ENCODE peak calls at places on chromosomes 16 and 17, in eight cellular contexts. L, R, W, D, N, V, U and G are unnamed samples.

GRCh38 chr16:54318941-54319340 is 32.4 kb upstream of the IRX3 start:
- DNase-seq in L (no peak), U (no peak), R (no peak), V (no peak), N (no peak), W (no peak), D (no peak), G (no peak)

GRCh38 chr17:12686486-12686885 is 20.8 kb downstream of the MYOCD start:
- DNase-seq in V (no peak), D (no peak), R (no peak), W (no peak), N (no peak), U (no peak), L (no peak), G (no peak)

GRCh38 chr17:9725575-9725974 is 65.8 kb downstream of the DHRS7C start:
- DNase-seq in U (no peak), R (no peak), L (no peak), V (no peak), D (peak), N (no peak), W (no peak), G (peak)

GRCh38 chr17:55706808-55707773 is 15.6 kb downstream of the TMEM100 start:
- DNase-seq in W (no peak), V (no peak), R (no peak), D (no peak), U (no peak), N (no peak), L (no peak), G (no peak)

GRCh38 chr16:4266372-4266771 is 6.5 kb downstream of the TFAP4 start:
- DNase-seq in W (no peak), L (no peak), U (peak), V (no peak), D (no peak), N (no peak), R (peak), G (no peak)

GRCh38 chr17:28474035-28474640 is 694 bp downstream of the SLC13A2 start:
- DNase-seq in D (no peak), U (no peak), V (peak), N (no peak), L (no peak), W (no peak), R (no peak), G (no peak)

GRCh38 chr17:222172-222571 is 40.7 kb upstream of the DOC2B start:
- DNase-seq in R (no peak), V (no peak), N (no peak), L (peak), W (no peak), D (no peak), U (no peak), G (no peak)

GRCh38 chr16:57530104-57530522 is 6.3 kb downstream of the CCDC102A start:
- DNase-seq in R (peak), N (peak), D (no peak), U (no peak), V (peak), L (peak), W (peak), G (no peak)

GRCh38 chr17:62187681-62188080 is 122.6 kb upstream of the MED13 start:
- DNase-seq in L (no peak), W (peak), V (no peak), U (no peak), R (peak), D (no peak), N (peak), G (no peak)

GRCh38 chr17:3828151-3828851 is 17.7 kb downstream of the NCBP3 start:
- DNase-seq in U (no peak), V (no peak), L (no peak), D (no peak), W (no peak), R (peak), N (peak), G (no peak)

GRCh38 chr16:11118479-11118878 is 137.5 kb downstream of the SOCS1 start:
- DNase-seq in W (no peak), L (no peak), N (no peak), U (no peak), V (no peak), R (no peak), D (no peak), G (no peak)

GRCh38 chr17:36918260-36918691 is 19.0 kb upstream of the LHX1 start:
- DNase-seq in W (no peak), V (no peak), N (no peak), D (no peak), U (peak), R (no peak), L (no peak), G (no peak)

GRCh38 chr17:34579979-34580684 is 750 bp downstream of the TMEM132E start:
- DNase-seq in L (no peak), U (no peak), V (no peak), R (no peak), W (peak), D (no peak), N (no peak), G (peak)

GRCh38 chr17:10127819-10128375 is 70.5 kb downstream of the GAS7 start:
- DNase-seq in W (peak), U (no peak), V (peak), L (peak), R (peak), N (peak), D (peak), G (no peak)

GRCh38 chr17:65449495-65449894 is 112.0 kb downstream of the AXIN2 start:
- DNase-seq in V (no peak), D (no peak), L (no peak), U (no peak), N (no peak), W (no peak), R (no peak), G (no peak)

GRCh38 chr17:27544350-27545131 is 86.4 kb upstream of the LGALS9 start:
- DNase-seq in U (no peak), R (peak), N (no peak), L (no peak), V (no peak), W (no peak), D (no peak), G (no peak)

GRCh38 chr17:57862990-57863667 is 13.3 kb upstream of the MRPS23 start:
- DNase-seq in U (no peak), N (no peak), L (no peak), V (no peak), D (no peak), W (no peak), R (no peak), G (no peak)

GRCh38 chr16:56366945-56367344 is 58.4 kb downstream of the AMFR start:
- DNase-seq in N (no peak), R (no peak), U (no peak), D (no peak), V (no peak), L (no peak), W (peak), G (no peak)

GRCh38 chr17:14918540-14918939 is 346.6 kb downstream of the PMP22 start:
- DNase-seq in D (no peak), L (no peak), W (no peak), U (no peak), R (peak), V (no peak), N (no peak), G (no peak)

DNA sequence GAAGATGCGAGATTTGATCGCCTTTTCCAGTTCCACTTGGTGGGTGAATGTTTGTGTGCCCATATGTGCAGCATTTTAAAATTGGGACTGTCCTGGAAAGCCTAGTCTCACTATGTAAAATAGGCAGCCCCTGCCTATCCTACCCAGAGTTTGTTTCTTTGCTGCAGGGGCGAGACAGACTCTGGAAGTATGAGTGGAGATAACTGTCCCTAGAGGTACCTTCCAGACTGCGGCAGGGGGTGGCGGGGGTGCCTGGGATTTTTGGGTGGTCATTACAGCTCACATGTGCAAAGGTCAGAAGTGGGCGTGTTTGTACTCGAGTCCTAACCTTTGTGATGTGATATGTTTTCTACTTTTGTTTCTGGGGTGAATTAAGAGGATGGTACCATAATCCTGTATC is 36.6 kb downstream of the MPRIP start:
- DNase-seq in L (no peak), W (no peak), U (no peak), V (no peak), D (no peak), N (no peak), R (no peak), G (no peak)
- H3K27ac ChIP-seq in L (no peak), W (peak), U (no peak), V (no peak), D (peak), N (no peak), R (no peak), G (no peak)

DNA sequence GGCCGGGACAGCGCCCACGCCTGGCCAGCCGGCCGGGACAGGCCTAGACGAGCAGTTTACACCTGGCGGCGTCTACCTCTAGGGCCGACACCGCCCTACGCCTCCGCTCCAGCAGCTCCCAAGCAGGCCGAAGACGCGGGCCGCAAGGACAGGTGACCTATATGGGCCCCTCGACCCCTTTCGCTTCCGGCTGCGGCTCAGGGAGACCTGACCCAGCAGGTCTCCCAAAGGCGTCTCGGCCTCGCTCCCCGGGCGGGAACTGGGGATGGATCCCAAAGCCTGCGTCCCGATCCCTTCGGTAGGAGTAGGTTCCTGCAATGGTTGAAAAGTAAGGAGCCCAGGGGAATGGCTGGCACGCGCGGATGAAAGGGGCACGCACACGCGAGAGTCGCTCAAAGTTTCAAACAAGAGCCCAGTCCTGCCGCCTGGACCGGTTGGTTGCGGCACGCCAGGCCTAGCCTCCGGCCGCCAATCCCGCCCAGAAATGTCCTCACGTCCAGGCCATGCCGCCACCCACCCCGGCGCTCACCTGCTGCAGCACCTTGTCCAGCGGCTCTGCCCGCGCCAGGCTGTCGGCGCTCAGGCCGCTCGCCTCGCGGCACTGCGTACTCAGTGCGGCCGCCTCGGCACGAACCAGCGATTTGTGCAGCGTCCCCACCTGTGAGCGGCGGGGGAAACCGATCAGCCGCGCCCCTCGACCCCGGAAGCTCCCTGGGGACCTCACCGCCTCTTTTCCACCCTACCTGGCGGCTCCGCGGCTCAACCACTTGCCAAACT is 634 bp downstream of the ESRP2 start:
- DNase-seq in R (no peak), U (no peak), L (no peak), W (peak), D (peak), N (no peak), V (peak), G (peak)
- TF ChIP-seq CTCF in R (no peak), U (no peak), L (no peak), W (peak), D (no peak), N (no peak), V (no peak), G (peak)

GRCh38 chr17:17919169-17920107 is 52.8 kb downstream of the TOM1L2 start:
- DNase-seq in D (peak), V (peak), U (peak), N (peak), R (peak), W (peak), L (peak), G (peak)
- H3K27ac ChIP-seq in D (no peak), V (no peak), U (peak), N (peak), R (peak), W (peak), L (peak), G (peak)

GRCh38 chr16:88762258-88762870 is 22.7 kb downstream of the PIEZO1 start:
- DNase-seq in V (no peak), N (no peak), L (no peak), D (no peak), U (no peak), W (no peak), R (no peak), G (no peak)

GRCh38 chr16:88762941-88763340 is 22.1 kb downstream of the PIEZO1 start:
- DNase-seq in R (no peak), V (no peak), U (no peak), D (no peak), L (no peak), N (no peak), W (no peak), G (no peak)

GRCh38 chr16:88764913-88765349 is 20.1 kb downstream of the PIEZO1 start:
- DNase-seq in D (peak), W (peak), U (no peak), L (no peak), R (no peak), N (no peak), V (no peak), G (peak)

GRCh38 chr16:88764080-88764479 is 20.9 kb downstream of the PIEZO1 start:
- DNase-seq in V (no peak), N (no peak), W (no peak), D (no peak), L (no peak), R (no peak), U (no peak), G (no peak)

DNA sequence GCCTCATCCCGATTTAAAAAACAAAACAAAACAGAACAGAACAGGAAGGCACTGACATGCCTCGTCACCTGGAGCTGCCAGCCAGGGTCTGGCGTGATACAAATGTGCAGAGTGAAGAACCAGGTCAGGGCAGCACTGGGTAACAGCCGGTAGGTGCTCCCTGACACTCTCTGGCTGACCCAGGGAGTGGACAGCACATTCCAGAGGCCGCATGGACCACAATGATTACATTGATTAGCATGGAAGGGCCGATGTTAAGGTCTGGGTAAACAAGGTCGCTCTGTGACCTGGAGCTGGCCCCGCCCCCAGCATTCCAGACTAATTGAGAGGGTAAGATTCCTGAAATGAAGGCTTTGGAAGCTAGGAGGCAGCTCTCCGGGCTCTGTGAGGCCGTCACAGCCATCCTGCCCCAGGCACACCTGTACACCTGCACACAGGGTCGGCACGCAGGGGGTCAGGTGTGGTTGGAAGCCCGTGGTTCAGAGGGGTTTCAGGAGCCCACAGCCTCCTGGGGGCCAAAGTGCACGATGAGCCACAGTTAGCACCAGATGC is 21.4 kb downstream of the PIEZO1 start:
- DNase-seq in L (no peak), N (no peak), V (no peak), W (peak), R (no peak), D (peak), U (no peak), G (no peak)
- TF ChIP-seq CTCF in L (no peak), N (no peak), V (no peak), W (peak), R (no peak), D (peak), U (no peak), G (no peak)